ENCODE peak calls at places on chromosome 6, in eight cellular contexts. E is OCI-LY7; Z is prostate gland; J is aorta; Y is IMR-90; V is testis; W is SJSA1; N is CD8-positive, alpha-beta memory T cell. O is an unnamed sample.

GRCh38 chr6:144939926-144940325 is 654.8 kb downstream of the UTRN start:
- DNase-seq in Y (peak; percentile 54), N (no peak), Z (no peak), V (no peak), J (no peak), W (no peak), E (no peak), O (no peak)

GRCh38 chr6:56096946-56097345 is 150.4 kb downstream of the COL21A1 start:
- DNase-seq in W (no peak), Y (no peak), J (no peak), Z (no peak), E (no peak), N (no peak), V (no peak), O (peak; percentile 12)

GRCh38 chr6:112202639-112203341 is 51.6 kb downstream of the LAMA4 start:
- DNase-seq in V (no peak), Y (no peak), Z (no peak), W (peak; percentile 60), N (no peak), E (no peak), J (no peak), O (peak; percentile 49)

GRCh38 chr6:37653933-37654565 is 43.6 kb downstream of the MDGA1 start:
- DNase-seq in V (peak; percentile 33), Y (peak; percentile 34), E (peak; percentile 50), J (no peak), W (peak; percentile 32), Z (no peak), N (no peak), O (peak; percentile 61)

GRCh38 chr6:52297433-52297832 is 12.9 kb upstream of the MCM3 start:
- DNase-seq in Y (no peak), N (no peak), V (no peak), Z (no peak), E (no peak), J (no peak), W (no peak), O (no peak)

GRCh38 chr6:28922004-28922840 is 1.6 kb downstream of the TRIM27 start:
- DNase-seq in Z (no peak), E (no peak), V (peak; percentile 27), J (no peak), N (no peak), W (peak; percentile 11), Y (peak; percentile 57), O (no peak)

GRCh38 chr6:9516207-9516606 is 898.7 kb downstream of the TFAP2A start:
- DNase-seq in Y (peak; percentile 83), Z (no peak), W (peak; percentile 48), N (no peak), J (no peak), V (no peak), E (no peak), O (peak; percentile 55)

GRCh38 chr6:34057191-34057590 is 88.7 kb downstream of the GRM4 start:
- DNase-seq in J (no peak), N (no peak), Y (no peak), W (no peak), Z (no peak), E (no peak), V (no peak), O (no peak)

GRCh38 chr6:85287158-85287557 is 162.7 kb upstream of the NT5E start:
- DNase-seq in V (no peak), J (no peak), W (no peak), Z (no peak), E (no peak), Y (no peak), N (no peak), O (no peak)

GRCh38 chr6:154367839-154368695 is 11.5 kb upstream of the IPCEF1 start:
- DNase-seq in V (no peak), Z (no peak), Y (no peak), E (no peak), W (no peak), N (no peak), J (no peak), O (no peak)

GRCh38 chr6:43274916-43275597 is 23.0 kb upstream of the SLC22A7 start:
- DNase-seq in Z (no peak), W (no peak), N (peak; percentile 13), V (no peak), J (no peak), E (no peak), Y (no peak), O (no peak)

GRCh38 chr6:149031545-149032317 is 284.9 kb downstream of the UST start:
- DNase-seq in E (no peak), W (peak; percentile 89), N (no peak), J (no peak), Z (no peak), V (no peak), Y (peak; percentile 85), O (no peak)

GRCh38 chr6:142372348-142372747 is 70.5 kb downstream of the ADGRG6 start:
- DNase-seq in Y (peak; percentile 79), E (no peak), Z (no peak), J (no peak), N (no peak), W (no peak), V (no peak), O (peak; percentile 20)

GRCh38 chr6:39471954-39472659 is 149.6 kb upstream of the KCNK16 start:
- DNase-seq in Z (no peak), V (no peak), E (no peak), W (no peak), Y (no peak), N (no peak), J (no peak), O (no peak)

GRCh38 chr6:36874016-36874442 is 574 bp downstream of the PPIL1 start:
- DNase-seq in E (no peak), V (no peak), W (no peak), Z (no peak), N (no peak), J (peak; percentile 81), Y (peak; percentile 35), O (no peak)

GRCh38 chr6:27545271-27546046 is 72.6 kb upstream of the ZNF184 start:
- DNase-seq in Z (no peak), N (no peak), W (no peak), E (no peak), Y (peak; percentile 76), J (no peak), V (peak; percentile 70), O (no peak)

GRCh38 chr6:7554533-7555275 is 13.2 kb downstream of the DSP start:
- DNase-seq in N (no peak), E (no peak), Y (no peak), V (no peak), J (no peak), W (no peak), Z (no peak), O (no peak)

GRCh38 chr6:112330071-112330876 is 16.9 kb upstream of the RFPL4B start:
- DNase-seq in J (no peak), W (no peak), Y (peak; percentile 38), E (no peak), Z (no peak), N (no peak), V (no peak), O (no peak)

GRCh38 chr6:76703285-76703684 is 630.8 kb upstream of the IMPG1 start:
- DNase-seq in N (no peak), V (no peak), J (no peak), W (no peak), Z (no peak), Y (no peak), E (no peak), O (no peak)
- H3K4me3 ChIP-seq in N (no peak overlapping the region), V (no peak overlapping the region), J (no peak overlapping the region), W (no peak overlapping the region), Z (no peak overlapping the region), Y (no peak overlapping the region), E (no peak overlapping the region), O (no peak overlapping the region)

GRCh38 chr6:125828476-125829039 is 37.8 kb downstream of the NCOA7 start:
- DNase-seq in J (no peak), V (no peak), W (no peak), Y (no peak), N (no peak), Z (no peak), E (no peak), O (no peak)
- H3K27ac ChIP-seq in J (no peak overlapping the region), V (no peak overlapping the region), W (no peak overlapping the region), Y (no peak overlapping the region), N (no peak overlapping the region), Z (no peak overlapping the region), E (no peak overlapping the region), O (no peak overlapping the region)

DNA sequence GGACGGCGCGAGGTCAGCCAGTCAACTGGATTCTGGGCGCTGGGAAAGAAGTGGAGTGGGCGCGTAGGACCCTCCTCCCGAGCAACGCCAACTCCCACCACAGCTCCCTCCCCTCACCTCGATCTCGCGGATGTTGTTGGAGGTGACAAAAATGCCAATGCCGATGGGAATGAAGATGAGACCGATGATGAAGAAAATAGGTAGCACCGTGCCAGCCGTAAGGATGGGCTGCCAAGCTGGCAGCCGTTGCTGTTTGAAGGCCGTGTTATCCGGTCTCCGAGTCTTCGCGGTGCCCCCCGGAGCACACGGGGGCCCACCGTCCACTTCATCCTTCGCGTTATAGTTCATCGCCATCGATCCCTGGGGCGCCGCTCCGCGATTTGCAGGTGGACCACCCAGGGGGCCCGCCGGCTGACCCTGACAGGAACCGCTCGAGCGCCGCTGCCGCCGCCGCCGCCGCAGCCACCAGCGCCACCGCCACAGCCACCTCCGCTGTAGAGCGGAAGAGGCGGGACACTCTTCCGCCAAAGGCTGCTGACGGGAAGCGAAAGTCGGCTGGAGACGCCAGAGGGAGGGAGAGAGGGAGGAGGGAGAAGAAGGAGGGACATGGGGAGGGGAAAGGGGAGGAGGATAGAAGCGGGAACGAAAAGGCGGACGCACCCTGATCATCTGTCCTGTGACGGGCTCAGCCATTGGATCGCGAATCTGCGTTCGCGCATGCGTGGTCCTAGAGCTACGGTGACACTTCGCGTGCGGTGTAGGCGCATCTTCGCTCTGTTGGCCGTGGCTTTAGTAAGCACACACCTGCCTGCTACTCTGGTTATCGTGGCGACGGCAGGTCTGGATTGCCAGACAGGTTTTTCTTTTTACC is at the start of gene TMEM30A:
- DNase-seq in V (peak; percentile 97), N (peak; percentile 97), J (peak; percentile 98), Z (peak; percentile 98), W (peak; percentile 97), Y (peak; percentile 99), E (peak; percentile 98), O (peak; percentile 99)
- H3K4me1 ChIP-seq in V (peaks cover 8% of the 10 kb centered on the region), N (peaks cover 36% of the 10 kb centered on the region), J (no peaks in the 10 kb centered on the region), Z (no peaks in the 10 kb centered on the region), W (peaks cover 12% of the 10 kb centered on the region), Y (no peaks in the 10 kb centered on the region), E (peaks cover 42% of the 10 kb centered on the region), O (no peaks in the 10 kb centered on the region)

DNA sequence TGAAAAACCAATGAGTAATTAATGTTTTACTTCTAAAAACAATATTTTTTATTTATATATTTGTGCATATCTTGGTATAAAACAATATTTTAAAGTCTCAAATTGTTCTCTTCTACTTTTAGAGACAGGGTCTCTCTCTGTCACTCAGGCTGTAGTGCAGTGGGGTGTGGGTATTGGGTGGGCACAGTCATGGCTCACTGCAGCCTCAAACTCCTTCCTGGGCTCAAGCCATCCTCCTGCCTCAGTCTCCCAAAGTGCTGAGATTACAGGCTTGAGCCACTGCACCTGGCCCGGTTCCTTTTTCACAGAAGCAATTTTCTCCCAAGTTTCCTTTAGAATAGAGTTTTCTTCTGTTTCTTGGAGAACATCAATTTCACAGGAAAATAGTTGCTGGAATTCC is 102.8 kb downstream of the TMEM242 start:
- DNase-seq in Z (no peak), W (no peak), J (no peak), N (no peak), Y (no peak), V (no peak), E (no peak), O (no peak)
- H3K4me3 ChIP-seq in Z (no peak overlapping the region), W (peak overlapping the region; percentile 38), J (no peak overlapping the region), N (peak overlapping the region; percentile 70), Y (no peak overlapping the region), V (no peak overlapping the region), E (peak overlapping the region; percentile 63), O (no peak overlapping the region)

GRCh38 chr6:137423444-137424168 is 70.6 kb downstream of the OLIG3 start:
- DNase-seq in E (peak; percentile 65), J (no peak), Y (no peak), V (no peak), W (no peak), N (no peak), Z (no peak), O (no peak)
- H3K27ac ChIP-seq in E (peak overlapping the region; percentile 65), J (no peak overlapping the region), Y (no peak overlapping the region), V (no peak overlapping the region), W (no peak overlapping the region), N (no peak overlapping the region), Z (no peak overlapping the region), O (no peak overlapping the region)

O was measured in SJCRH30.